ENCODE peak calls at places on chromosomes 16 and 17, in five cellular contexts. One of them, this sample, is unnamed.

GRCh38 chr16:84543931-84544776 is 39.7 kb upstream of the MEAK7 start:
- DNase-seq in HepG2: no peak
- DNase-seq in fibroblast of lung: no peak
- DNase-seq in OCI-LY7: no peak
- DNase-seq in IMR-90: peak
- DNase-seq in this sample: no peak

GRCh38 chr16:73610605-73611177 is 562.8 kb upstream of the ZFHX3 start:
- DNase-seq in HepG2: no peak
- DNase-seq in IMR-90: no peak
- DNase-seq in OCI-LY7: no peak
- DNase-seq in fibroblast of lung: no peak
- DNase-seq in this sample: no peak

GRCh38 chr16:22683258-22683657 is 130.7 kb upstream of the HS3ST2 start:
- DNase-seq in IMR-90: no peak
- DNase-seq in HepG2: no peak
- DNase-seq in OCI-LY7: no peak
- DNase-seq in fibroblast of lung: no peak
- DNase-seq in this sample: no peak

GRCh38 chr16:2785101-2785991 is 2.0 kb downstream of the PRSS33 start:
- DNase-seq in HepG2: no peak
- DNase-seq in OCI-LY7: no peak
- DNase-seq in IMR-90: no peak
- DNase-seq in fibroblast of lung: no peak
- DNase-seq in this sample: no peak

GRCh38 chr16:69405757-69406156 is 18.7 kb upstream of the CYB5B start:
- DNase-seq in HepG2: no peak
- DNase-seq in OCI-LY7: no peak
- DNase-seq in IMR-90: no peak
- DNase-seq in fibroblast of lung: no peak
- DNase-seq in this sample: no peak

GRCh38 chr16:53034306-53034705 is 18.4 kb downstream of the CHD9NB start:
- DNase-seq in fibroblast of lung: no peak
- DNase-seq in OCI-LY7: no peak
- DNase-seq in HepG2: no peak
- DNase-seq in IMR-90: peak
- DNase-seq in this sample: no peak

GRCh38 chr16:20291807-20292206 is 35.5 kb downstream of the GP2 start:
- DNase-seq in HepG2: no peak
- DNase-seq in IMR-90: no peak
- DNase-seq in OCI-LY7: no peak
- DNase-seq in fibroblast of lung: no peak
- DNase-seq in this sample: no peak

GRCh38 chr16:51137097-51137496 is 14.0 kb downstream of the SALL1 start:
- DNase-seq in IMR-90: no peak
- DNase-seq in HepG2: no peak
- DNase-seq in OCI-LY7: no peak
- DNase-seq in fibroblast of lung: no peak
- DNase-seq in this sample: no peak

GRCh38 chr16:88430185-88430523 is 22.9 kb upstream of the ZFPM1 start:
- DNase-seq in fibroblast of lung: no peak
- DNase-seq in HepG2: no peak
- DNase-seq in OCI-LY7: no peak
- DNase-seq in IMR-90: no peak
- DNase-seq in this sample: no peak

GRCh38 chr16:49466881-49467280 is 93.3 kb downstream of the C16orf78 start:
- DNase-seq in HepG2: no peak
- DNase-seq in fibroblast of lung: no peak
- DNase-seq in IMR-90: no peak
- DNase-seq in OCI-LY7: no peak
- DNase-seq in this sample: no peak

GRCh38 chr16:85319208-85319983 is 207.1 kb upstream of the CIBAR2 start:
- DNase-seq in fibroblast of lung: no peak
- DNase-seq in IMR-90: no peak
- DNase-seq in HepG2: no peak
- DNase-seq in OCI-LY7: no peak
- DNase-seq in this sample: no peak

GRCh38 chr17:21240375-21241055 is 12.7 kb downstream of the NATD1 start:
- DNase-seq in IMR-90: no peak
- DNase-seq in fibroblast of lung: no peak
- DNase-seq in OCI-LY7: no peak
- DNase-seq in HepG2: no peak
- DNase-seq in this sample: no peak

GRCh38 chr16:906296-906695 is 64.5 kb downstream of the LMF1 start:
- DNase-seq in OCI-LY7: no peak
- DNase-seq in HepG2: no peak
- DNase-seq in IMR-90: no peak
- DNase-seq in fibroblast of lung: no peak
- DNase-seq in this sample: no peak

GRCh38 chr17:5437721-5438317 is 1.1 kb downstream of the C1QBP start:
- DNase-seq in fibroblast of lung: no peak
- DNase-seq in IMR-90: peak
- DNase-seq in HepG2: no peak
- DNase-seq in OCI-LY7: no peak
- DNase-seq in this sample: no peak

GRCh38 chr17:61594294-61594825 is 3.3 kb upstream of the NACA2 start:
- DNase-seq in IMR-90: no peak
- DNase-seq in HepG2: no peak
- DNase-seq in OCI-LY7: no peak
- DNase-seq in fibroblast of lung: no peak
- DNase-seq in this sample: no peak

GRCh38 chr17:30372755-30373154 is 6.0 kb upstream of the CPD start:
- DNase-seq in OCI-LY7: peak
- DNase-seq in HepG2: no peak
- DNase-seq in IMR-90: peak
- DNase-seq in fibroblast of lung: no peak
- DNase-seq in this sample: peak

GRCh38 chr16:48613061-48613957 is 3.3 kb upstream of the N4BP1 start:
- DNase-seq in fibroblast of lung: peak
- DNase-seq in IMR-90: peak
- DNase-seq in OCI-LY7: peak
- DNase-seq in HepG2: peak
- DNase-seq in this sample: peak

GRCh38 chr17:32631341-32632109 is 144.7 kb downstream of the CDK5R1 start:
- DNase-seq in IMR-90: no peak
- DNase-seq in OCI-LY7: no peak
- DNase-seq in fibroblast of lung: no peak
- DNase-seq in HepG2: no peak
- DNase-seq in this sample: no peak

GRCh38 chr17:68909066-68909465 is 46.1 kb downstream of the ABCA8 start:
- DNase-seq in HepG2: peak
- DNase-seq in OCI-LY7: peak
- DNase-seq in IMR-90: peak
- DNase-seq in fibroblast of lung: peak
- DNase-seq in this sample: peak

GRCh38 chr17:14301761-14302401 is 1.0 kb downstream of the HS3ST3B1 start:
- DNase-seq in IMR-90: peak
- DNase-seq in HepG2: no peak
- DNase-seq in OCI-LY7: peak
- DNase-seq in fibroblast of lung: peak
- DNase-seq in this sample: no peak

GRCh38 chr17:50931003-50931878 is 65.1 kb upstream of the TOB1 start:
- DNase-seq in fibroblast of lung: peak
- DNase-seq in IMR-90: peak
- DNase-seq in HepG2: peak
- DNase-seq in OCI-LY7: peak
- DNase-seq in this sample: peak

GRCh38 chr17:42560246-42560645 is 1.7 kb upstream of the COASY start:
- DNase-seq in HepG2: no peak
- DNase-seq in OCI-LY7: no peak
- DNase-seq in fibroblast of lung: no peak
- DNase-seq in IMR-90: no peak
- DNase-seq in this sample: no peak

GRCh38 chr16:69520800-69521602 is 44.8 kb upstream of the NFAT5 start:
- DNase-seq in IMR-90: no peak
- DNase-seq in HepG2: peak
- DNase-seq in fibroblast of lung: peak
- DNase-seq in OCI-LY7: no peak
- DNase-seq in this sample: no peak

GRCh38 chr16:27209591-27209990 is 6.3 kb downstream of the KDM8 start:
- DNase-seq in OCI-LY7: no peak
- DNase-seq in IMR-90: no peak
- DNase-seq in HepG2: no peak
- DNase-seq in fibroblast of lung: no peak
- DNase-seq in this sample: no peak

GRCh38 chr17:35889241-35889640 is 9.1 kb upstream of the CCL5 start:
- DNase-seq in HepG2: no peak
- DNase-seq in fibroblast of lung: no peak
- DNase-seq in OCI-LY7: no peak
- DNase-seq in IMR-90: no peak
- DNase-seq in this sample: no peak

GRCh38 chr17:8859029-8859803 is 8.3 kb downstream of the PIK3R6 start:
- DNase-seq in HepG2: peak
- DNase-seq in IMR-90: peak
- DNase-seq in OCI-LY7: no peak
- DNase-seq in fibroblast of lung: no peak
- DNase-seq in this sample: no peak

GRCh38 chr17:49230636-49231562 is at the start of gene PHOSPHO1:
- DNase-seq in IMR-90: peak
- DNase-seq in OCI-LY7: peak
- DNase-seq in fibroblast of lung: peak
- DNase-seq in HepG2: peak
- DNase-seq in this sample: peak

GRCh38 chr17:83103200-83103937 is 24.0 kb downstream of the METRNL start:
- DNase-seq in IMR-90: peak
- DNase-seq in HepG2: no peak
- DNase-seq in OCI-LY7: peak
- DNase-seq in fibroblast of lung: peak
- DNase-seq in this sample: peak

GRCh38 chr17:62804822-62805221 is 3.3 kb downstream of the MARCHF10 start:
- DNase-seq in OCI-LY7: no peak
- DNase-seq in HepG2: no peak
- DNase-seq in IMR-90: peak
- DNase-seq in fibroblast of lung: peak
- DNase-seq in this sample: peak

GRCh38 chr17:71180801-71181385 is 939.9 kb upstream of the SOX9 start:
- DNase-seq in HepG2: no peak
- DNase-seq in OCI-LY7: no peak
- DNase-seq in fibroblast of lung: peak
- DNase-seq in IMR-90: peak
- DNase-seq in this sample: peak

GRCh38 chr17:61816538-61816937 is 46.8 kb downstream of the BRIP1 start:
- DNase-seq in HepG2: no peak
- DNase-seq in IMR-90: peak
- DNase-seq in OCI-LY7: peak
- DNase-seq in fibroblast of lung: peak
- DNase-seq in this sample: no peak

GRCh38 chr16:55825115-55825728 is 7.7 kb downstream of the CES1 start:
- DNase-seq in fibroblast of lung: no peak
- DNase-seq in OCI-LY7: no peak
- DNase-seq in IMR-90: no peak
- DNase-seq in HepG2: no peak
- DNase-seq in this sample: no peak

GRCh38 chr17:62627219-62627903 is at the start of gene MRC2:
- DNase-seq in fibroblast of lung: peak
- DNase-seq in IMR-90: peak
- DNase-seq in HepG2: no peak
- DNase-seq in OCI-LY7: no peak
- DNase-seq in this sample: peak

GRCh38 chr17:70829876-70830275 is 660.5 kb downstream of the KCNJ2 start:
- DNase-seq in fibroblast of lung: no peak
- DNase-seq in IMR-90: peak
- DNase-seq in OCI-LY7: no peak
- DNase-seq in HepG2: no peak
- DNase-seq in this sample: no peak

DNA sequence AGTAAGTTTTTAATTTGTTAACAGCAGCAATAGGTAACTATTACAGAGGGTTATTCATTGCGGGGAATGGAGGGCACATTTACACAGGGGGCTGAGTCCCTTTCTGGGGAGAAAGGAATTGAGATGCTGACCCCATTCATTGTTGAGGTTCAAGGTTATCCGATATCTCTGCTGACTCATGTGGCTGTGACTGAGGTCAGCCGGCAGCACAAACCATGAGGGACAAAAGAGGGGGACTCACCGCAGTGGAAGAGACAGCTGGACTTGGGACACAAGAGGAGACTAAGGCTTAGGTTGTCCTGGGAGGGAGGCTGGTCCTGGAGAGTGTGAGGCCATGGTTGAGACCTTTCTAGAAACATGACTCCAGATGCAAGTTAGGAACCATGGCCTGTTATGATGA is 119.1 kb upstream of the XYLT1 start:
- DNase-seq in OCI-LY7: no peak
- DNase-seq in HepG2: no peak
- DNase-seq in fibroblast of lung: no peak
- DNase-seq in IMR-90: no peak
- DNase-seq in this sample: no peak
- H2AFZ ChIP-seq in OCI-LY7: no peak
- H2AFZ ChIP-seq in HepG2: no peak
- H2AFZ ChIP-seq in fibroblast of lung: no peak
- H2AFZ ChIP-seq in IMR-90: no peak
- H2AFZ ChIP-seq in this sample: no peak

GRCh38 chr16:64453643-64454042 is 668.2 kb downstream of the CDH11 start:
- DNase-seq in HepG2: no peak
- DNase-seq in fibroblast of lung: no peak
- DNase-seq in IMR-90: no peak
- DNase-seq in OCI-LY7: no peak
- DNase-seq in this sample: no peak
- H2AFZ ChIP-seq in HepG2: no peak
- H2AFZ ChIP-seq in fibroblast of lung: no peak
- H2AFZ ChIP-seq in IMR-90: no peak
- H2AFZ ChIP-seq in OCI-LY7: peak
- H2AFZ ChIP-seq in this sample: no peak

DNA sequence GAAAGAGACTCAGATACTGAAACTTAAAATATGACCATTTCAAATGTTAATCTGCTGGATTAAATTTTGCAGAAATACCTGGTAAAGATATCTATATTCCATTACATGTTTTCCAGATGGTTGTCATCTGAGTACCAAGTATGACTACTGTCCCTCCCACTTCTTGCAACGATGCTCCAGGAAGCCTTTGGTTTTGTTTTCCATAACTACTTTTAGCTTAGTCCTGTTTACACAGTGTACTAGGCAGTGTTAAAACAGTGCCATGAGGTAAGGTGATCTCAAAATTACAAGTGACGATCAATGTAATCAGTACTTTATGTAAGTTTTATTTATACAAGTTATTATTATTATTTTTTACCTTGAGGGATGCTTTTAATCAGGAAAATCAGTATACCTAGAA is 17.8 kb downstream of the SMARCE1 start:
- DNase-seq in OCI-LY7: no peak
- DNase-seq in HepG2: no peak
- DNase-seq in IMR-90: no peak
- DNase-seq in fibroblast of lung: no peak
- DNase-seq in this sample: no peak
- H2AFZ ChIP-seq in OCI-LY7: no peak
- H2AFZ ChIP-seq in HepG2: no peak
- H2AFZ ChIP-seq in IMR-90: no peak
- H2AFZ ChIP-seq in fibroblast of lung: no peak
- H2AFZ ChIP-seq in this sample: no peak

DNA sequence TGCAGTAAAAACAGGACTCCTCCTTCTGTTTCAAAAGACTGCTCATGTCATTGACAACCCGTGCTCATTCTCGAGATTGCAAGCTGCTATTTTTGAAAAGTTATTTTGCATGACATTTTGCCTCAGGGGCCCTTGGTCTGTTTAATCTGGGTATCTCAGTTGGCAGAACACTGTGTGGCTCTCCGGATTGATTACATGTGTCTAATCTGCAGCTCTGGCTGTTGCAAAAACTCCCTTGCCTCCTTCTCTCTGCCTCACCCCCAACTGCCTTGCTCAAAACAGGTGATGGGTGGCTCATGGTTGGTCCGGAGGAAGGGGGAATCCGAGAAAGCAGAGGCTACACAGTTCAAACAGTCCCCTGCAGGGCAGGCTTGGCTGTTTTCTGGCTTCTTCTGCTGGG is 25.3 kb downstream of the GINS3 start:
- DNase-seq in OCI-LY7: peak
- DNase-seq in IMR-90: no peak
- DNase-seq in HepG2: no peak
- DNase-seq in fibroblast of lung: no peak
- DNase-seq in this sample: no peak
- H2AFZ ChIP-seq in OCI-LY7: peak
- H2AFZ ChIP-seq in IMR-90: peak
- H2AFZ ChIP-seq in HepG2: no peak
- H2AFZ ChIP-seq in fibroblast of lung: no peak
- H2AFZ ChIP-seq in this sample: no peak

This sample was measured in PC-9.